ENCODE peak calls at places on chromosome 6, in five cellular contexts. One of them, this sample, is unnamed.

GRCh38 chr6:142692942-142693341 is 252.0 kb downstream of the HIVEP2 start:
- DNase-seq in GM12878: no peak
- DNase-seq in K562: peak
- DNase-seq in SK-N-SH: peak
- DNase-seq in HepG2: peak
- DNase-seq in this sample: peak

GRCh38 chr6:39328066-39328465 is 5.6 kb upstream of the KCNK16 start:
- DNase-seq in GM12878: no peak
- DNase-seq in K562: no peak
- DNase-seq in SK-N-SH: no peak
- DNase-seq in HepG2: no peak
- DNase-seq in this sample: no peak

GRCh38 chr6:74551896-74552295 is 654.0 kb downstream of the COL12A1 start:
- DNase-seq in GM12878: no peak
- DNase-seq in K562: no peak
- DNase-seq in SK-N-SH: no peak
- DNase-seq in HepG2: no peak
- DNase-seq in this sample: no peak

GRCh38 chr6:35505985-35506384 is 6.7 kb downstream of the TULP1 start:
- DNase-seq in GM12878: no peak
- DNase-seq in K562: no peak
- DNase-seq in SK-N-SH: peak
- DNase-seq in HepG2: no peak
- DNase-seq in this sample: no peak

GRCh38 chr6:125077453-125077852 is 76.1 kb upstream of the TPD52L1 start:
- DNase-seq in GM12878: no peak
- DNase-seq in K562: no peak
- DNase-seq in SK-N-SH: no peak
- DNase-seq in HepG2: no peak
- DNase-seq in this sample: no peak

GRCh38 chr6:153325661-153326060 is 194.6 kb upstream of the RGS17 start:
- DNase-seq in GM12878: no peak
- DNase-seq in K562: no peak
- DNase-seq in SK-N-SH: no peak
- DNase-seq in HepG2: no peak
- DNase-seq in this sample: no peak

GRCh38 chr6:104540743-104541142 is 319.0 kb downstream of the HACE1 start:
- DNase-seq in GM12878: no peak
- DNase-seq in K562: no peak
- DNase-seq in SK-N-SH: no peak
- DNase-seq in HepG2: no peak
- DNase-seq in this sample: no peak

GRCh38 chr6:126886106-126886505 is 232.4 kb upstream of the RSPO3 start:
- DNase-seq in GM12878: no peak
- DNase-seq in K562: no peak
- DNase-seq in SK-N-SH: no peak
- DNase-seq in HepG2: no peak
- DNase-seq in this sample: no peak

GRCh38 chr6:14396826-14397517 is 279.4 kb downstream of the CD83 start:
- DNase-seq in GM12878: no peak
- DNase-seq in K562: peak
- DNase-seq in SK-N-SH: no peak
- DNase-seq in HepG2: no peak
- DNase-seq in this sample: no peak

GRCh38 chr6:157298325-157298724 is 25.0 kb downstream of the TMEM242 start:
- DNase-seq in GM12878: no peak
- DNase-seq in K562: no peak
- DNase-seq in SK-N-SH: no peak
- DNase-seq in HepG2: no peak
- DNase-seq in this sample: no peak

GRCh38 chr6:74891358-74891811 is 314.5 kb downstream of the COL12A1 start:
- DNase-seq in GM12878: no peak
- DNase-seq in K562: no peak
- DNase-seq in SK-N-SH: no peak
- DNase-seq in HepG2: no peak
- DNase-seq in this sample: no peak

GRCh38 chr6:170440437-170440836 is 112.7 kb downstream of the PSMB1 start:
- DNase-seq in GM12878: no peak
- DNase-seq in K562: no peak
- DNase-seq in SK-N-SH: peak
- DNase-seq in HepG2: no peak
- DNase-seq in this sample: no peak

GRCh38 chr6:46932526-46932925 is 10.8 kb upstream of the ADGRF5 start:
- DNase-seq in GM12878: no peak
- DNase-seq in K562: no peak
- DNase-seq in SK-N-SH: no peak
- DNase-seq in HepG2: no peak
- DNase-seq in this sample: no peak

GRCh38 chr6:29789176-29789575 is 38.4 kb upstream of the HLA-G start:
- DNase-seq in GM12878: no peak
- DNase-seq in K562: no peak
- DNase-seq in SK-N-SH: no peak
- DNase-seq in HepG2: no peak
- DNase-seq in this sample: no peak

GRCh38 chr6:7106752-7107577 is 796 bp upstream of the RREB1 start:
- DNase-seq in GM12878: no peak
- DNase-seq in K562: peak
- DNase-seq in SK-N-SH: no peak
- DNase-seq in HepG2: no peak
- DNase-seq in this sample: no peak

GRCh38 chr6:44217332-44218143 is 812 bp downstream of the MYMX start:
- DNase-seq in GM12878: no peak
- DNase-seq in K562: no peak
- DNase-seq in SK-N-SH: no peak
- DNase-seq in HepG2: no peak
- DNase-seq in this sample: no peak

GRCh38 chr6:44221291-44221960 is 2.0 kb upstream of the SLC29A1 start:
- DNase-seq in GM12878: no peak
- DNase-seq in K562: peak
- DNase-seq in SK-N-SH: peak
- DNase-seq in HepG2: peak
- DNase-seq in this sample: peak

GRCh38 chr6:44220913-44221290 is 2.5 kb upstream of the SLC29A1 start:
- DNase-seq in GM12878: no peak
- DNase-seq in K562: no peak
- DNase-seq in SK-N-SH: no peak
- DNase-seq in HepG2: no peak
- DNase-seq in this sample: no peak

GRCh38 chr6:44219815-44220784 is 3.3 kb upstream of the SLC29A1 start:
- DNase-seq in GM12878: no peak
- DNase-seq in K562: no peak
- DNase-seq in SK-N-SH: no peak
- DNase-seq in HepG2: no peak
- DNase-seq in this sample: no peak

DNA sequence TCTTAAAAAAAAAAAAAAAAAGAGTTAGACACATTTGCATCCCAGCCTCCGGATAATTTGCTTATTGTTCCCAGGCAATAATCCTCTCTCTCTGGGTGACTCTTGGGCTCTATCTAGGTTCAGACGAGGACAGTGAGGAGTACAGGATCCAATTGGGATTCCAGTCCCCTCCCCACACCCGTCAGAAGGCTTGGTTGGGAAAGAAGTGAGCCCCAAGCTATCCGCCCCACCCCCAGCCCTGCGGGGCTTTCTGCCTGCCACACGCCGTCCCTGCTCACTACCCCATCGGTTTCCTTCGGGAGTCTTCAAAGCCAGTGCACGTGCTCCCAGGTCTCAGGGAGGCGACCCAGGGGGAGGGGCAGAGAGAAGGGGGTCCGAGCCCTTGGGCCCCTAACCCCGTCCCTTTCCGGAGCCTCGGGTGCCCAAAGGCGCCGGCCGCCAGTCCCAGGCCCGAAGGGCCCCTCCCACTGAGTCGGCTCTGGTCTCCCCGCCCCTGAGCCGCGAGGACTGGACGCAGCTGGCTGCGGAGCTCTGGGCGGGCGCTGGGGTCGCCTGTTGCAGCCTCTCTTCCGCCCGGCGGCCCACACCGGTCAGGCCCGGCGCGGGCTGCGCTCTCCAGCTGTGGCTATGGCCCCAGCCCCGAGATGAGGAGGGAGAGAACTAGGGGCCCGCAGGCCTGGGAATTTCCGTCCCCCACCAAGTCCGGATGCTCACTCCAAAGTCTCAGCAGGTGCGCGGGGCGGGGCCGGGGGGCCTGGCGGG is 2.5 kb downstream of the MYMX start:
- DNase-seq in GM12878: no peak
- DNase-seq in K562: peak
- DNase-seq in SK-N-SH: peak
- DNase-seq in HepG2: peak
- DNase-seq in this sample: peak
- TF ChIP-seq FOXM1 in GM12878: no peak
- TF ChIP-seq FOXM1 in K562: no peak
- TF ChIP-seq FOXM1 in SK-N-SH: no peak
- TF ChIP-seq FOXM1 in HepG2: no peak
- TF ChIP-seq FOXM1 in this sample: no peak

DNA sequence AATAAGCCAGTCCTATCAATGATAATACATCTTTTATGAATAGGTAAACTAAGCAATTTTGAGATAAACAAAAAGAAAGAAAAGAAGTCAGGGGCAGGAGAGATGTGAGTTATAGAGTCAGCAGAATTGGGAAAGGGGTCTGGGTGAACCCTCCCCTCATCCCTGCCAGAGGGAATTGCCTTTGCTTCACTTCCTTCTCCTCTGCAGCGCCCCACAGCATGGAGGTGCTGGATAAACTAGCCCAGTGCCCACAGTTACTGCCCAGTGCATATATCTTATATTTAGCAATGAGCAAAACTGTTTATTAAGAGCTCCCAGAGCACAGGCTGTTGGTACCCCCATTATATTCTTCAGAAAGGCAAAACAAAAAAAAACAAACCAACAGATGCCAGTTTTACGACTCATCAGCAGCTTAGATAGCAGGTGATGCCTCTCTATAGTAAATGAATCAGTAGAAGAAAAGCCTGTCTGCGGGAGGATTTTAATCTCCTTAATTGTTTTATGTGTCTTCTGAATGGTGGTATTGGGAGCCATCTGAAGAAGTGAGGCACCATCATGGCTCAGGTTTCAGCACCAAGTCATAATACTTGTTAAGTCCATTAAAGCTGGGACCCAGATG is 419.2 kb downstream of the EPM2A start:
- DNase-seq in GM12878: no peak
- DNase-seq in K562: no peak
- DNase-seq in SK-N-SH: no peak
- DNase-seq in HepG2: no peak
- DNase-seq in this sample: no peak
- TF ChIP-seq FOXM1 in GM12878: no peak
- TF ChIP-seq FOXM1 in K562: no peak
- TF ChIP-seq FOXM1 in SK-N-SH: no peak
- TF ChIP-seq FOXM1 in HepG2: no peak
- TF ChIP-seq FOXM1 in this sample: no peak

DNA sequence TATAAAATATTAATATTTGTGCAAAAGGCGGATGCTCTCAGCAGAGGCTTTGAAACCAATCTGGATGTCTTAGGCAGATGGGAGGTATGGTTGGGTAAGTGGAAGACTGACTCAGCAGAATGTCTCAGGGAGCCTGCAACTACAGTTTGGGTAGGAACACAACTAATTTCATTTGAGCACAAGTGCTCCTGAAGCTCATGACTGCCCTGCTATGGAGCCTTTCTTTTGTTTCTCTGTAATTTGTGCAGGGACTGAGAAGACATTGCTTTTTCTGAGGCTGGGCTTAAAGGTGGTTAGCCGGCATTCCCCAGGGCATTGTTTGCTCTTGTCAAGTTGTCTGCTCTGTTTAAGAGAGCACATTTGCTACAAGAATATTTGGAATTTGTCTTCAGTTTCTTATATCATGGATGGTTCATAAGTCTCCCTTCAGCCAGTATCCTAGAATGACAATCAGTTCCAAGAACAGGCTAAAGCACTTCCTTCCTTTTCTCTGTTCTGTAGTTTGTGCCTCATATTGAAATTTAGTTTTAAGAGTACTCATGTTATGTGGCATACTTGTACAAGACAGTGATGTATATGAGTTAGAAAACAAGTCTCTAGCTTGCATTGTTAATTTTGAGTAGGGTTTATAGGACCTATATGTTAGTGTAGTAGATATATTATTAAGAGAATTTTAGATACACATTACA is 208.3 kb downstream of the ZFAND3 start:
- DNase-seq in GM12878: no peak
- DNase-seq in K562: peak
- DNase-seq in SK-N-SH: no peak
- DNase-seq in HepG2: no peak
- DNase-seq in this sample: no peak
- TF ChIP-seq FOXM1 in GM12878: no peak
- TF ChIP-seq FOXM1 in K562: no peak
- TF ChIP-seq FOXM1 in SK-N-SH: no peak
- TF ChIP-seq FOXM1 in HepG2: no peak
- TF ChIP-seq FOXM1 in this sample: no peak

DNA sequence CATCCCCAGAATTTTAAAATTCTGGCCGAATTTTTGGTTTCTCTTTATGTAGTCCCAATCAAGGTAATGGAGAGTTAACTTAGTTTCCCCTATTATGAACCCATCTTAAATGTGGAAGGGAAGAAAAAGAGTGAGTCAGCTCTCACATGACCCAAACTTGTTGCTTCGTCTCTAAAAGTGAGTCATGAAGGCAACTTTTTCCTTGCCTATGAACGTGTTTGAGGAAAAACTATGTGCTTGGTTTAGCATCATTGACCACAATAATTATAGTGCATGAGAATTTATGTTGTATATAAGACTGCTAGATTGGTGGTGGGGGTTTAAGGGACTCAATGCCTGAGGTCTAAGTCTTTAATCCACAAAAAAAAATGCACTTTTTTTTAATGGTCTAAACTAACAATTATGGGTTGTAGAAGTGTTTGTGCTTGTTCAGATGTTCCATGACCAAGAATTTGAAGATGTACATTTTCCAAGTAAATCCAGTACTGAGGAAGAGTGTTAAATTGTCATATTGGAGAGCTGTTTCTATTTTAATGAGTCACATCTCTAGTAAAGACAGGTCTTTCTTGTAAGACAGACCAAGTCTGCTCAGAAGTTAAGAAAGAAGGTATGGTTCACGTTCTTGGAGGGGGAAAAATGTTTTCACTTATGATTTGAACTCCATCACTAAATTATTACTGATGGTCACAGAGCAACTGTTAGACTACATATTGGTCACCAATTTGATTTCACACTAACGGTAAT is 409.9 kb upstream of the MARCKS start:
- DNase-seq in GM12878: no peak
- DNase-seq in K562: no peak
- DNase-seq in SK-N-SH: no peak
- DNase-seq in HepG2: no peak
- DNase-seq in this sample: no peak
- TF ChIP-seq FOXM1 in GM12878: no peak
- TF ChIP-seq FOXM1 in K562: no peak
- TF ChIP-seq FOXM1 in SK-N-SH: no peak
- TF ChIP-seq FOXM1 in HepG2: no peak
- TF ChIP-seq FOXM1 in this sample: no peak

GRCh38 chr6:37242429-37243052 is 15.0 kb upstream of the TBC1D22B start:
- DNase-seq in GM12878: no peak
- DNase-seq in K562: peak
- DNase-seq in SK-N-SH: no peak
- DNase-seq in HepG2: peak
- DNase-seq in this sample: peak
- TF ChIP-seq FOXM1 in GM12878: no peak
- TF ChIP-seq FOXM1 in K562: no peak
- TF ChIP-seq FOXM1 in SK-N-SH: peak
- TF ChIP-seq FOXM1 in HepG2: no peak
- TF ChIP-seq FOXM1 in this sample: no peak

This sample was measured in HEK293T.